ENCODE peak calls at places on chromosomes 5 and 9, in six cellular contexts. J, K, T, M, D and B are unnamed samples.
A peak's percentile ranks its signal among the peaks of the same experiment; 100 is the strongest.

GRCh38 chr5:170752257-170753215 is 31.0 kb upstream of the GABRP start:
- DNase-seq in J (no peak), K (no peak), T (no peak), M (no peak), D (no peak), B (no peak)

GRCh38 chr5:44821164-44821563 is 12.4 kb downstream of the MRPS30 start:
- DNase-seq in J (no peak), K (no peak), T (no peak), M (no peak), D (no peak), B (no peak)

GRCh38 chr5:156949424-156949823 is 13.6 kb downstream of the TIMD4 start:
- DNase-seq in J (no peak), K (no peak), T (no peak), M (no peak), D (no peak), B (no peak)

GRCh38 chr9:90546200-90546599 is 96.4 kb downstream of the DIRAS2 start:
- DNase-seq in J (peak; percentile 28), K (peak; percentile 66), T (peak; percentile 32), M (no peak), D (peak; percentile 33), B (no peak)

GRCh38 chr5:93511445-93511844 is 69.6 kb downstream of the NR2F1-AS1 start:
- DNase-seq in J (no peak), K (no peak), T (peak; percentile 8), M (no peak), D (no peak), B (no peak)

GRCh38 chr5:93163010-93163663 is 417.9 kb downstream of the NR2F1-AS1 start:
- DNase-seq in J (peak; percentile 88), K (peak; percentile 42), T (no peak), M (no peak), D (peak; percentile 92), B (no peak)

GRCh38 chr9:72557549-72557948 is 36.1 kb downstream of the TMC1 start:
- DNase-seq in J (peak; percentile 90), K (peak; percentile 75), T (peak; percentile 2), M (no peak), D (peak; percentile 92), B (peak; percentile 65)

GRCh38 chr9:102456562-102456961 is 538.6 kb upstream of the CYLC2 start:
- DNase-seq in J (no peak), K (no peak), T (no peak), M (no peak), D (no peak), B (no peak)

GRCh38 chr5:158975363-158975762 is 124.4 kb downstream of the EBF1 start:
- DNase-seq in J (no peak), K (no peak), T (no peak), M (no peak), D (no peak), B (no peak)

GRCh38 chr9:77830618-77831285 is 182.6 kb upstream of the GNA14 start:
- DNase-seq in J (no peak), K (no peak), T (no peak), M (no peak), D (no peak), B (no peak)

GRCh38 chr9:110521211-110521610 is 58.3 kb downstream of the SVEP1 start:
- DNase-seq in J (no peak), K (no peak), T (no peak), M (no peak), D (no peak), B (no peak)

GRCh38 chr9:37632479-37632878 is 18.3 kb upstream of the FRMPD1 start:
- DNase-seq in J (no peak), K (no peak), T (peak; percentile 27), M (no peak), D (no peak), B (no peak)

GRCh38 chr9:4934976-4935672 is 49.9 kb upstream of the JAK2 start:
- DNase-seq in J (no peak), K (no peak), T (no peak), M (no peak), D (no peak), B (no peak)

GRCh38 chr5:178234753-178235599 is 2.4 kb upstream of the PHYKPL start:
- DNase-seq in J (peak; percentile 38), K (no peak), T (peak; percentile 91), M (peak; percentile 73), D (peak; percentile 66), B (peak; percentile 95)

GRCh38 chr5:126656397-126657007 is 55.8 kb downstream of the PHAX start:
- DNase-seq in J (peak; percentile 39), K (peak; percentile 15), T (peak; percentile 83), M (no peak), D (peak; percentile 72), B (peak; percentile 41)

GRCh38 chr9:137971477-137972138 is 94.0 kb downstream of the CACNA1B start:
- DNase-seq in J (no peak), K (no peak), T (no peak), M (no peak), D (no peak), B (no peak)

GRCh38 chr5:99019254-99019653 is 90.4 kb upstream of the CHD1 start:
- DNase-seq in J (no peak), K (no peak), T (no peak), M (no peak), D (peak; percentile 42), B (no peak)

GRCh38 chr5:138352071-138352721 is at the start of gene KDM3B:
- DNase-seq in J (peak; percentile 77), K (no peak), T (peak; percentile 84), M (peak; percentile 94), D (peak; percentile 86), B (peak; percentile 88)

GRCh38 chr5:32390819-32391591 is 53.5 kb downstream of the ZFR start:
- DNase-seq in J (peak; percentile 91), K (peak; percentile 26), T (no peak), M (no peak), D (peak; percentile 97), B (no peak)

GRCh38 chr5:121762416-121762815 is 89.3 kb upstream of the FTMT start:
- DNase-seq in J (no peak), K (no peak), T (no peak), M (no peak), D (no peak), B (no peak)

GRCh38 chr5:80097516-80097915 is 62.4 kb downstream of the THBS4 start:
- DNase-seq in J (no peak), K (no peak), T (peak; percentile 74), M (no peak), D (no peak), B (no peak)

GRCh38 chr5:33933723-33934544 is 2.3 kb upstream of the RXFP3 start:
- DNase-seq in J (peak; percentile 53), K (no peak), T (no peak), M (no peak), D (peak; percentile 11), B (no peak)

DNA sequence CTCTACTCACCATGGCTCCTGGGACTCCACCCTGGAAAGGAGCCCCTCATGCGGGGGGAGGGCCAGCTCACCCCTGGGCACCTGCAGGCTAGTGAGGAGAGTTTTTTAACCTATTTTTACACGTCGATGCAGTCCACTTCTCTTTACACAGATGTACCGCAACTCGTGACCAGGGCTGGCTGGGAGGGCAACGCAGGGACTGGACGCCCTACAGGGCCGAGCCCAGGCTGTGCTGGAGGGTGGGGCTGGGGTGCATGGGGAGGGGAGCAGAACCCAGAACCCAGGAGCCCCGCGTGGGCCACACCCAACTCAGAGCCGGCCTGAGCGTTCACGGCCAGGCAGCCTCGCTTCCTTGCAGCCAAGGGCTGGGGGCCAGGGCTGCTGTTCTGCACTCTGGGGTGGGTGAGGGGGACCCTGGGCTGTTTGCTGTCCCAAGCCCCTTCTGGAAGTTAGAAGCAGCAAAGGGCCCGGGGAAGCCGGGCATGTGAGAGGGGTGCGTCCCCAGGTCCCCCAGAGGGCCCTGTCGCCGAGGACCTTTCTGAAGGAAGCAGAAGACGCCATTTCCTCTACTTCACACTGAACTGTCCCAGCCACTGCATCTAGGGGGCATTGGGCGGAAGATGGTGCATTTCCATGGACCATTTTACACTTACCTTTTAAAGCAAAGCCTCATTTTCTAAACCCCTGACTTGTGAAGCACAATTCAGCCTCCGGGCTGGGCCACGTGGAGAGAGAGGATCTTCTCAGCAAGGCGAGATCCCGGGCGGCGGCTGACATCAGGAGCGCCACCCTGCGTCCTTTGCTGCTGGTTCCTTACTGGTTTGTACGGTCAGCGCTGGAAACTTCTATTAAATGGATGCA is 90.5 kb downstream of the KCNT1 start:
- DNase-seq in J (no peak), K (no peak), T (no peak), M (no peak), D (no peak), B (no peak)
- TF ChIP-seq CTCF in J (no peak), K (no peak), T (no peak), M (no peak), D (no peak), B (no peak)

DNA sequence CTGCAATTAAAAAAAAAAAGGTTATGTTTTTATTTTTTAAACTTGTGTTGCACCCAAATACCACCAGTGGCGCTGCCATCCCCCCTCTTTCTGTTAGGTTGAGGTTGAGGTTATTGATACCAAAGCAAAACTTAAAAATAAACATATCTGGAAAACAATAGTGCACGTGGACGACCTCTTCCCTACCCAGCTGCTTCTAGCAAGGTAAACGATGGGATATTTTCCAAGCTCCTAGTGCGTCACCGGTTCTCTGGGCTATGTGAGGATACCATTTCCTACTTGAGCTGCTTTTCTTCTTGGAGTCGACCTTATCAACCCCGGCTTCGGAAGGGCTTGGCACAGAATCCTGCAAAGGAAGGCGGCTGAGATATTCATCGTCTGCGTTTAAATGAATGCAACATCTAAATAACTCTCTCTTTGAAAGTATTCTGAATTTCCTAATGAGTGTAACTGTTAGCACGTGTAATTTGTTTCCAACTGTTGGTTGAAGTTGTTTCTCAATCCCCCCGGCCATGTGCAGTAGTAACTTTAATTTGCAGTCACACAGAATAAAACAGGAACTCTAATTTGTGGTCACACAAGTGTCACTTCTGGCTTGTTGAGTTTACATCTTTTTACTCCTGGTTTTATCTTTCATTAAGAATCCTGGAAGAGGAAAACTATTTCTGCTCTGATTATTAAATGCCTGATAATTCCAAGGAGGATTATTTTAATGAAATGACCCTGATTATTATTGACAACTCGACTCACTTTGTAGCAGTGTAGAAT is 993 bp downstream of the SCAMP1 start:
- DNase-seq in J (peak; percentile 26), K (no peak), T (peak; percentile 69), M (no peak), D (peak; percentile 79), B (no peak)
- TF ChIP-seq CTCF in J (peak; percentile 56), K (no peak), T (peak; percentile 34), M (peak; percentile 25), D (peak; percentile 35), B (peak; percentile 17)

DNA sequence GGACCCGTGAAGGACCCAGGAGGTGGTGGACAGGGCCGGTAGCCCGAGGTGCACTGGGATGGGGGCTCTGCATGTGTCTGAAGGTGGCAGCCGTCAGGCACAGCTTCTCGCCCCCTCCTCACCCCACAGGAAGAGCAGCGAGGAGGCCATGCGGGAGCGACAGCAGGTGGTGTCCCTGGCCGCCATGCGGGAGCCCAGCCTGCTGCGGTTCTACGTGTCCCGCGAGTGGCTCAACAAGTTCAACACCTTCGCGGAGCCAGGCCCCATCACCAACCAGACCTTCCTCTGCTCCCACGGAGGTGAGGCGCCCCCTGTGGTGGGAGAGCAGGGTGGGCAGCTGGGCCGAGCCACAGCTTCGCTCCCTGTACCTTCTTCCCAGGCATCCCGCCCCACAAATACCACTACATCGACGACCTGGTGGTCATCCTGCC is 39.9 kb downstream of the USP20 start:
- DNase-seq in J (no peak), K (no peak), T (peak; percentile 69), M (no peak), D (no peak), B (no peak)
- TF ChIP-seq CTCF in J (peak; percentile 59), K (peak; percentile 28), T (peak; percentile 35), M (peak; percentile 14), D (peak; percentile 11), B (peak; percentile 32)

DNA sequence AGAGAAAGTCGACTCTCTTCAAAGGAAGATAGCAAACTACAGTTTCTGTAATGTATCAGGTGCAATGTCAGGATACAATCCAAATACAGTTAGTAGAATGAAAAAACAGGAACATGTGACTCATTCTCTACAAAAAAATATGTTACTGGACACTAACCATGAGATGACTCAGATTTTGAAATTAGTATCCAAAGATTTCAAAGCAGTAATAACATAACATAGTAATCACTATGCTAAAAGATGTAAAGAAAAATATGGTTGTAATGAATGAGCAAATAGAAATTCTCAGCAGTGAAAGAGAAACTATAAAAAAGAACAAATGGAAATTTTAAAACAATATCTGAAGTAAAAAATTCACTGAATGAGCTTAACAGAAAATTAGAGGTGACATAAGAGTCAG is 42.3 kb downstream of the SHOC1 start:
- DNase-seq in J (no peak), K (no peak), T (no peak), M (no peak), D (peak; percentile 36), B (no peak)
- TF ChIP-seq CTCF in J (no peak), K (no peak), T (no peak), M (no peak), D (no peak), B (no peak)